ENCODE peak calls at places on chromosomes 7 and 10, in eight cellular contexts. One of them, this sample, is unnamed. For H3K79me2, the result is how much of the 10 kb centered on the place peaks cover.

GRCh38 chr7:77460057-77460486 is 43.9 kb upstream of the GSAP start:
- DNase-seq in GM23338: peak
- DNase-seq in mammary epithelial cell: no peak
- DNase-seq in K562: no peak
- DNase-seq in PC-3: no peak
- DNase-seq in HCT116: peak
- DNase-seq in neural progenitor cell: no peak
- DNase-seq in GM23248: no peak
- DNase-seq in this sample: no peak

GRCh38 chr10:109889867-109890266 is 33.4 kb downstream of the XPNPEP1 start:
- DNase-seq in mammary epithelial cell: peak
- DNase-seq in GM23338: no peak
- DNase-seq in GM23248: peak
- DNase-seq in HCT116: no peak
- DNase-seq in neural progenitor cell: no peak
- DNase-seq in K562: peak
- DNase-seq in PC-3: peak
- DNase-seq in this sample: peak

GRCh38 chr7:117048114-117048853 is 95.0 kb downstream of the ST7 start:
- DNase-seq in GM23248: no peak
- DNase-seq in mammary epithelial cell: no peak
- DNase-seq in neural progenitor cell: no peak
- DNase-seq in K562: no peak
- DNase-seq in GM23338: no peak
- DNase-seq in HCT116: no peak
- DNase-seq in PC-3: no peak
- DNase-seq in this sample: no peak

GRCh38 chr7:157845203-157845810 is 508.5 kb downstream of the DNAJB6 start:
- DNase-seq in PC-3: peak
- DNase-seq in K562: no peak
- DNase-seq in mammary epithelial cell: no peak
- DNase-seq in GM23248: no peak
- DNase-seq in neural progenitor cell: no peak
- DNase-seq in GM23338: no peak
- DNase-seq in HCT116: peak
- DNase-seq in this sample: no peak

GRCh38 chr10:71771821-71772617 is 1.3 kb downstream of the VSIR start:
- DNase-seq in HCT116: peak
- DNase-seq in K562: peak
- DNase-seq in GM23248: peak
- DNase-seq in PC-3: peak
- DNase-seq in mammary epithelial cell: peak
- DNase-seq in GM23338: no peak
- DNase-seq in neural progenitor cell: no peak
- DNase-seq in this sample: no peak

GRCh38 chr10:25694976-25695375 is 239.1 kb upstream of the MYO3A start:
- DNase-seq in HCT116: no peak
- DNase-seq in neural progenitor cell: no peak
- DNase-seq in K562: no peak
- DNase-seq in mammary epithelial cell: no peak
- DNase-seq in PC-3: no peak
- DNase-seq in GM23338: no peak
- DNase-seq in GM23248: no peak
- DNase-seq in this sample: no peak

GRCh38 chr7:3067193-3067592 is 23.5 kb upstream of the CARD11 start:
- DNase-seq in K562: no peak
- DNase-seq in PC-3: no peak
- DNase-seq in mammary epithelial cell: no peak
- DNase-seq in HCT116: no peak
- DNase-seq in GM23248: no peak
- DNase-seq in neural progenitor cell: no peak
- DNase-seq in GM23338: no peak
- DNase-seq in this sample: no peak

GRCh38 chr7:81499262-81500116 is 270.4 kb downstream of the HGF start:
- DNase-seq in neural progenitor cell: peak
- DNase-seq in HCT116: peak
- DNase-seq in K562: no peak
- DNase-seq in mammary epithelial cell: peak
- DNase-seq in GM23248: peak
- DNase-seq in GM23338: peak
- DNase-seq in PC-3: peak
- DNase-seq in this sample: no peak

GRCh38 chr7:151115836-151116418 is 29.7 kb downstream of the AGAP3 start:
- DNase-seq in PC-3: peak
- DNase-seq in neural progenitor cell: no peak
- DNase-seq in K562: no peak
- DNase-seq in HCT116: peak
- DNase-seq in mammary epithelial cell: peak
- DNase-seq in GM23338: peak
- DNase-seq in GM23248: no peak
- DNase-seq in this sample: peak

GRCh38 chr7:149714081-149714909 is 59.1 kb downstream of the ZNF467 start:
- DNase-seq in mammary epithelial cell: peak
- DNase-seq in neural progenitor cell: peak
- DNase-seq in K562: peak
- DNase-seq in HCT116: no peak
- DNase-seq in GM23248: peak
- DNase-seq in PC-3: peak
- DNase-seq in GM23338: peak
- DNase-seq in this sample: no peak

GRCh38 chr10:13724484-13724883 is 137.7 kb downstream of the PRPF18 start:
- DNase-seq in HCT116: no peak
- DNase-seq in GM23248: peak
- DNase-seq in neural progenitor cell: no peak
- DNase-seq in K562: no peak
- DNase-seq in mammary epithelial cell: no peak
- DNase-seq in PC-3: no peak
- DNase-seq in GM23338: no peak
- DNase-seq in this sample: no peak

GRCh38 chr7:6197801-6198551 is 74.4 kb downstream of the CYTH3 start:
- DNase-seq in mammary epithelial cell: no peak
- DNase-seq in K562: no peak
- DNase-seq in GM23248: no peak
- DNase-seq in neural progenitor cell: no peak
- DNase-seq in GM23338: no peak
- DNase-seq in PC-3: no peak
- DNase-seq in HCT116: no peak
- DNase-seq in this sample: no peak

GRCh38 chr7:133623716-133624115 is 370.8 kb downstream of the EXOC4 start:
- DNase-seq in HCT116: no peak
- DNase-seq in PC-3: no peak
- DNase-seq in GM23248: no peak
- DNase-seq in GM23338: no peak
- DNase-seq in K562: no peak
- DNase-seq in neural progenitor cell: no peak
- DNase-seq in mammary epithelial cell: no peak
- DNase-seq in this sample: no peak

GRCh38 chr7:73618538-73618937 is 5.8 kb downstream of the MLXIPL start:
- DNase-seq in mammary epithelial cell: no peak
- DNase-seq in HCT116: no peak
- DNase-seq in neural progenitor cell: no peak
- DNase-seq in PC-3: no peak
- DNase-seq in GM23248: no peak
- DNase-seq in GM23338: no peak
- DNase-seq in K562: peak
- DNase-seq in this sample: no peak

GRCh38 chr7:107725138-107725740 is 18.7 kb upstream of the CBLL1 start:
- DNase-seq in GM23338: peak
- DNase-seq in HCT116: peak
- DNase-seq in neural progenitor cell: peak
- DNase-seq in mammary epithelial cell: peak
- DNase-seq in K562: peak
- DNase-seq in GM23248: peak
- DNase-seq in PC-3: peak
- DNase-seq in this sample: peak

GRCh38 chr10:126278846-126279245 is 109.4 kb downstream of the ADAM12 start:
- DNase-seq in K562: no peak
- DNase-seq in HCT116: no peak
- DNase-seq in GM23338: peak
- DNase-seq in neural progenitor cell: no peak
- DNase-seq in GM23248: no peak
- DNase-seq in mammary epithelial cell: no peak
- DNase-seq in PC-3: no peak
- DNase-seq in this sample: no peak

GRCh38 chr7:20083781-20084180 is 133.4 kb downstream of the MACC1 start:
- DNase-seq in PC-3: peak
- DNase-seq in GM23248: peak
- DNase-seq in GM23338: no peak
- DNase-seq in mammary epithelial cell: peak
- DNase-seq in neural progenitor cell: no peak
- DNase-seq in K562: no peak
- DNase-seq in HCT116: no peak
- DNase-seq in this sample: peak

DNA sequence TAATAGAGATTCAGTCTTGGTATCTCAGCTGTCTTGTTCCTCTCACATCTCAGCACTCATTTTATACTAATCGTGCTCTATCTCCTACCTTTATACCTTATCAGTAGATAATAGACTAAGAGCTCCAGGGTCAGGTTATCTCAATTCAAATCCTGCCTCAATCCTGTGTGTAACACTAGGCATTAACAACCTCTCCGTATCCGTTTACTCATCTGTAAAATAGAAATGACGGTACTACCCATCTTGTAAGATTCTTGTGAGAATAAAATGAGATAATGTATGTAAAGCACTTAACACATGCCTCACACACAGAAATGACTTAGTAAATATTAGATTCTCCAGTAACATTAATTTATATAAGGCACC is 622 bp upstream of the P4HA1 start:
- DNase-seq in GM23338: no peak
- DNase-seq in PC-3: no peak
- DNase-seq in K562: no peak
- DNase-seq in neural progenitor cell: no peak
- DNase-seq in HCT116: no peak
- DNase-seq in GM23248: peak
- DNase-seq in mammary epithelial cell: no peak
- DNase-seq in this sample: no peak
- TF ChIP-seq EZH2 in GM23338: no peak
- TF ChIP-seq EZH2 in PC-3: no peak
- TF ChIP-seq EZH2 in K562: no peak
- TF ChIP-seq EZH2 in neural progenitor cell: no peak
- TF ChIP-seq EZH2 in HCT116: no peak
- TF ChIP-seq EZH2 in GM23248: no peak
- TF ChIP-seq EZH2 in mammary epithelial cell: no peak
- TF ChIP-seq EZH2 in this sample: no peak

DNA sequence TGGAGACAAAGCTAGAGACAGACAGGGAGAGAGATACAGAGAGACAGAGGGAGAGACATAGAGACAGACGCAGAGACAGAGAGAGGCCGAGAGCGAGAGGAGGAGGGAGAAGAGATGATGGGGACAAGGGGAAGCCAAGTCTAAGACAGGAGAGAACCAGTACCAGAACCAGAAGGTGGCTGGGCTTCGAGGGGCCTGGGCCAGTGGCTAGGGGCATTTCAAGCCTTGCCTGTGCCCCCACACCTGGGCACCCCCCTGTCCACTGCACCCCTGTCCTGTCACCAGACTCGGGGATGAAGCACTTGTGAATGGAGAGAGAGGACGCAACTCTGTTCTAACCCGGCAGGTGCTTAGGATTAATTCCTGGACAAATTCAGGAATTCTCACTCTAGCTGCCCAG is 157.1 kb downstream of the WDR37 start:
- DNase-seq in mammary epithelial cell: no peak
- DNase-seq in K562: no peak
- DNase-seq in GM23248: no peak
- DNase-seq in HCT116: no peak
- DNase-seq in PC-3: no peak
- DNase-seq in GM23338: no peak
- DNase-seq in neural progenitor cell: no peak
- DNase-seq in this sample: no peak
- H3K79me2 ChIP-seq in mammary epithelial cell: under half
- H3K79me2 ChIP-seq in K562: under half
- H3K79me2 ChIP-seq in GM23248: under half
- H3K79me2 ChIP-seq in HCT116: under half
- H3K79me2 ChIP-seq in PC-3: under half
- H3K79me2 ChIP-seq in GM23338: under half
- H3K79me2 ChIP-seq in neural progenitor cell: under half
- H3K79me2 ChIP-seq in this sample: under half

GRCh38 chr7:155372782-155373358 is 75.2 kb downstream of the INSIG1 start:
- DNase-seq in GM23338: no peak
- DNase-seq in neural progenitor cell: no peak
- DNase-seq in K562: no peak
- DNase-seq in GM23248: no peak
- DNase-seq in PC-3: no peak
- DNase-seq in mammary epithelial cell: no peak
- DNase-seq in HCT116: no peak
- DNase-seq in this sample: no peak

GRCh38 chr7:155373359-155374273 is 75.9 kb downstream of the INSIG1 start:
- DNase-seq in HCT116: no peak
- DNase-seq in mammary epithelial cell: no peak
- DNase-seq in GM23248: peak
- DNase-seq in neural progenitor cell: peak
- DNase-seq in K562: no peak
- DNase-seq in PC-3: no peak
- DNase-seq in GM23338: peak
- DNase-seq in this sample: no peak

GRCh38 chr7:155369766-155370165 is 72.1 kb downstream of the INSIG1 start:
- DNase-seq in neural progenitor cell: no peak
- DNase-seq in PC-3: no peak
- DNase-seq in K562: no peak
- DNase-seq in GM23248: no peak
- DNase-seq in mammary epithelial cell: no peak
- DNase-seq in HCT116: no peak
- DNase-seq in GM23338: no peak
- DNase-seq in this sample: no peak

GRCh38 chr7:155371331-155371883 is 73.7 kb downstream of the INSIG1 start:
- DNase-seq in K562: no peak
- DNase-seq in HCT116: no peak
- DNase-seq in mammary epithelial cell: no peak
- DNase-seq in GM23248: no peak
- DNase-seq in neural progenitor cell: no peak
- DNase-seq in PC-3: no peak
- DNase-seq in GM23338: peak
- DNase-seq in this sample: no peak

GRCh38 chr7:155371884-155372781 is 74.5 kb downstream of the INSIG1 start:
- DNase-seq in neural progenitor cell: peak
- DNase-seq in HCT116: no peak
- DNase-seq in GM23248: peak
- DNase-seq in GM23338: peak
- DNase-seq in PC-3: no peak
- DNase-seq in K562: peak
- DNase-seq in mammary epithelial cell: peak
- DNase-seq in this sample: no peak
- TF ChIP-seq EZH2 in neural progenitor cell: peak
- TF ChIP-seq EZH2 in HCT116: no peak
- TF ChIP-seq EZH2 in GM23248: no peak
- TF ChIP-seq EZH2 in GM23338: peak
- TF ChIP-seq EZH2 in PC-3: no peak
- TF ChIP-seq EZH2 in K562: no peak
- TF ChIP-seq EZH2 in mammary epithelial cell: peak
- TF ChIP-seq EZH2 in this sample: peak

DNA sequence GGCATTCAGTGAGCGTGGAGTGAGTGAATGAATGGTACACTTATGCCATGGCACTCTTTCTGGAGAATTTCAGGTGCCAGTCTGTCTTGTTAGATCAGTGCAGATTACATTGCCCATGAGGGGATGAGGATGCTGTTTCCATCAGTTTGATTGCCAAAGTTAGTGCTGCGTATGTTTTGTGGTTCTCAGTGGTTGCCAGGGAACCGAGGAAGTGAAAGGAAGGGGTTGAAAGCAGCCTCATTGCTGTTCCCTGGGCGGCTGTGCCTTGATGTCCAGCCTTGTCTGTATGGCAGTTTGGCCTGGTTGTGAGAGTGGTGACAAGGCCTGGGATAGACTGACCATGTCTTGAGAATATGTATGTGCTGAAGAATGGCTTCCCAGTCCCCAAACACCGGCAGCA is 30.2 kb downstream of the WBP1L start:
- DNase-seq in neural progenitor cell: no peak
- DNase-seq in HCT116: no peak
- DNase-seq in GM23248: peak
- DNase-seq in GM23338: no peak
- DNase-seq in K562: no peak
- DNase-seq in mammary epithelial cell: no peak
- DNase-seq in PC-3: no peak
- DNase-seq in this sample: no peak
- H3K79me2 ChIP-seq in neural progenitor cell: under half
- H3K79me2 ChIP-seq in HCT116: under half
- H3K79me2 ChIP-seq in GM23248: half or more
- H3K79me2 ChIP-seq in GM23338: under half
- H3K79me2 ChIP-seq in K562: under half
- H3K79me2 ChIP-seq in mammary epithelial cell: under half
- H3K79me2 ChIP-seq in PC-3: under half
- H3K79me2 ChIP-seq in this sample: under half